ENCODE peak calls at places on chromosomes 2 and 18, in eight cellular contexts. F is tibial nerve, Y is adrenal gland, R is HepG2, X is spleen, O is body of pancreas, A is A549, T is endothelial cell of umbilical vein. J is an unnamed sample. For H3K9me3, the result is how much of the 10 kb centered on the place peaks cover.

GRCh38 chr2:215409331-215410127 is 26.3 kb downstream of the FN1 start:
- DNase-seq in A (no peak), O (no peak), F (no peak), R (no peak), X (no peak), Y (no peak), T (no peak), J (no peak)

GRCh38 chr18:25962176-25962575 is 128.2 kb downstream of the SS18 start:
- DNase-seq in Y (no peak), X (no peak), T (no peak), O (no peak), R (no peak), A (no peak), F (no peak), J (no peak)

GRCh38 chr2:29134933-29135332 is 19.7 kb downstream of the CLIP4 start:
- DNase-seq in F (no peak), R (no peak), A (no peak), X (no peak), O (no peak), Y (no peak), T (no peak), J (no peak)

GRCh38 chr18:60684843-60685513 is 312.4 kb upstream of the MC4R start:
- DNase-seq in T (peak), R (peak), A (no peak), X (no peak), O (no peak), Y (no peak), F (no peak), J (no peak)

GRCh38 chr2:30871980-30872789 is 64.9 kb upstream of the CAPN13 start:
- DNase-seq in F (no peak), T (no peak), Y (no peak), O (no peak), X (no peak), R (no peak), A (no peak), J (no peak)

GRCh38 chr18:9737814-9738160 is 29.7 kb downstream of the RAB31 start:
- DNase-seq in Y (peak), T (no peak), O (peak), X (peak), R (no peak), A (no peak), F (no peak), J (no peak)

GRCh38 chr2:129252781-129253460 is 726.5 kb upstream of the RAB6C start:
- DNase-seq in R (no peak), A (no peak), T (no peak), F (no peak), O (no peak), X (no peak), Y (no peak), J (no peak)

GRCh38 chr2:154306261-154306970 is 392.1 kb upstream of the KCNJ3 start:
- DNase-seq in A (no peak), T (no peak), O (no peak), F (no peak), X (no peak), R (no peak), Y (no peak), J (no peak)

GRCh38 chr18:55419132-55419938 is 168.7 kb downstream of the TCF4 start:
- DNase-seq in Y (no peak), T (no peak), X (no peak), O (no peak), F (no peak), A (no peak), R (no peak), J (no peak)

GRCh38 chr2:134457765-134458202 is 203.9 kb downstream of the MGAT5 start:
- DNase-seq in R (peak), O (peak), T (no peak), A (no peak), Y (no peak), F (no peak), X (no peak), J (no peak)

GRCh38 chr18:9211955-9212354 is 75.4 kb downstream of the ANKRD12 start:
- DNase-seq in X (no peak), T (no peak), O (no peak), F (no peak), Y (no peak), A (no peak), R (no peak), J (no peak)

GRCh38 chr2:236177967-236178909 is 10.1 kb upstream of the GBX2 start:
- DNase-seq in O (peak), R (peak), X (no peak), A (peak), F (peak), T (peak), Y (peak), J (no peak)

GRCh38 chr2:28991462-28991861 is 10.4 kb downstream of the TOGARAM2 start:
- DNase-seq in A (no peak), T (no peak), X (peak), O (no peak), Y (no peak), F (no peak), R (no peak), J (no peak)

GRCh38 chr2:20687260-20687772 is 20.4 kb downstream of the GDF7 start:
- DNase-seq in Y (no peak), R (no peak), T (no peak), O (no peak), X (no peak), F (no peak), A (no peak), J (no peak)

GRCh38 chr18:32802606-32803451 is 30.0 kb upstream of the KLHL14 start:
- DNase-seq in X (no peak), Y (no peak), T (no peak), R (peak), A (no peak), F (no peak), O (no peak), J (no peak)

GRCh38 chr2:139909160-139909559 is 1129.0 kb upstream of the NXPH2 start:
- DNase-seq in F (no peak), T (no peak), Y (no peak), O (no peak), X (no peak), A (no peak), R (no peak), J (no peak)

GRCh38 chr2:190791347-190791982 is 89.2 kb upstream of the GLS start:
- DNase-seq in F (peak), T (peak), O (no peak), R (no peak), X (no peak), Y (no peak), A (no peak), J (no peak)

GRCh38 chr2:224945134-224945533 is 97.1 kb downstream of the DOCK10 start:
- DNase-seq in R (no peak), Y (no peak), X (no peak), T (no peak), O (no peak), F (no peak), A (no peak), J (no peak)

GRCh38 chr2:188786368-188786781 is 187.8 kb upstream of the COL3A1 start:
- DNase-seq in Y (no peak), X (no peak), O (no peak), F (peak), A (no peak), T (peak), R (no peak), J (no peak)

GRCh38 chr2:239824051-239824694 is 201.0 kb downstream of the NDUFA10 start:
- DNase-seq in R (peak), A (peak), F (no peak), T (no peak), O (no peak), X (peak), Y (peak), J (no peak)

GRCh38 chr2:196544906-196545433 is 94.5 kb upstream of the CCDC150 start:
- DNase-seq in Y (no peak), O (no peak), X (no peak), R (no peak), F (no peak), A (no peak), T (no peak), J (no peak)

GRCh38 chr2:233139875-233140585 is 79.9 kb downstream of the INPP5D start:
- DNase-seq in F (no peak), R (no peak), X (peak), Y (no peak), O (no peak), A (no peak), T (no peak), J (no peak)

GRCh38 chr2:127191331-127192219 is 28.5 kb downstream of the CYP27C1 start:
- DNase-seq in R (no peak), X (peak), F (no peak), A (no peak), O (no peak), T (no peak), Y (no peak), J (no peak)

GRCh38 chr2:28580078-28580477 is 84.2 kb downstream of the PLB1 start:
- DNase-seq in F (no peak), T (no peak), X (no peak), R (no peak), O (no peak), Y (no peak), A (no peak), J (no peak)

GRCh38 chr2:47521666-47522285 is 118.8 kb downstream of the MSH2 start:
- DNase-seq in X (no peak), O (no peak), A (no peak), R (no peak), Y (no peak), F (no peak), T (no peak), J (no peak)
- H3K4me3 ChIP-seq in X (peak), O (no peak), A (peak), R (no peak), Y (no peak), F (peak), T (no peak), J (peak)

GRCh38 chr18:79729611-79730010 is 50.0 kb downstream of the CTDP1 start:
- DNase-seq in F (no peak), A (no peak), X (no peak), Y (no peak), O (no peak), T (no peak), R (no peak), J (no peak)
- H3K9me3 ChIP-seq in F (under half), A (under half), X (under half), Y (under half), O (under half), T (under half), R (under half), J (under half)

DNA sequence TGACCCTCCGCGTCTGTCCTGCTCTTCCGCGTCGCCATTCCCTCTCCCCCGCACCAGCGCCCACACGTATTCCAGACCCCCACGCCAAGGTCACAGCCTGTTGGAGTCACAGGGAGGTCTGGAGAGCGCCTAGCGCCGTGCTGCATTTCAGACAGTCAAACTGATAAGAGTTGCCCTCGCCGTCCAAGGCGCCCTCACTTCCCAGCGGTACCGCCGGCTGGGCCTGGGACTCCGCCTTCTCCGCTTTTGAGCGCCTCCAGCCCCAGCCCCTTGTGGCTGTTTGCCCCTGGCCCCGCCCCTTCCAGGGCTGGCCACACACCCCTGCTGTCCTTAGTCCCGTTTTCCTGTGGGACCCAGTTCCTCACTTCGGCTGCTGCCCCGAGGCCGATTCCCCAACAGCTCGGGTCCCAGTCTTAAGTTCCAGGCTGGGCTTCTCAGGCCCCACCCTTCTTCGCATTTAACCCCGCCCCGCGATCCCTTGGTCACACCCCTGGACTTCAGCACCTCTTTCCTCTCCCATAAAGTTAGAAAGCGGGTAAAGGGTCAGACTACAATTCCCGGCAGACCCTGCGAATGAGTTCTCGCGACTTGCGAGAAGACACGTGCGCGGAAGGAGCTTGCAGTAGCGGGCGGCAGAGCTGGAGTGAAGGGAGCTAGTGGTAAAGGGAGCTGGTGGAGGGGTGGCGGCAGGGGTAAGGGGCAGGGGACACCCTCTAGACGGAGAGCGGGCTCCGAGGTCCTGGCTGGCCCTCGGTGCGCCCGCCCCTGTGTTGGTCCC is at the start of gene GMPPA:
- DNase-seq in Y (peak), X (peak), A (peak), R (peak), F (peak), T (peak), O (peak), J (peak)
- TF ChIP-seq POLR2A in Y (peak), X (no peak), A (peak), R (no peak), F (peak), T (peak), O (peak), J (peak)

GRCh38 chr2:105747254-105747909 is 2.7 kb downstream of the NCK2 start:
- DNase-seq in Y (no peak), R (no peak), A (no peak), F (no peak), T (no peak), O (no peak), X (no peak), J (no peak)
- H3K4me3 ChIP-seq in Y (no peak), R (no peak), A (no peak), F (no peak), T (no peak), O (no peak), X (peak), J (peak)

DNA sequence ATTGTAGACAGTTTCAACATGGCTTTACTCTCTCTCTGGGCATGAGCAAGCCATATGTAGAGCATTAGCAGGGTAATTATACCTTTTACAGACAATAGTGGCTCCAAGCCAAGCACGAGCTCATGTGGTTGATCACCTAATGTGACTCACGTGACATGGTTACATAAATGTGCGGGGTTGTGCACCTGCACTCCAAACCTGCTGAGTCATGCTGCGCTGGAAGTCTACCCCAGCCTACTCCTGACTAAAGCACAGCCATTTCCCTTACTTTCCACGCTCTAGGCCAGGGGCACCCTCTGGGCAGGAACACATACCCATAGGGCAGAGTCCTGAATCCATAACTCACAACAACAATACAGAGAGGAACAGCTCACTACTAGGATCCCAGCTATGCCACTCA is 232.8 kb downstream of the MBD5 start:
- DNase-seq in Y (no peak), X (peak), T (peak), O (no peak), A (no peak), R (no peak), F (no peak), J (no peak)
- H3K9me3 ChIP-seq in Y (under half), X (under half), T (under half), O (under half), A (under half), R (under half), F (under half), J (under half)